ENCODE peak calls at places on chromosome 6, in four cellular contexts. G is skeletal muscle cell, N is fibroblast of pulmonary artery, V is lower leg skin. K is an unnamed sample.

GRCh38 chr6:6858533-6858982 is 249.2 kb upstream of the RREB1 start:
- DNase-seq in V (no peak), G (no peak), N (no peak), K (no peak)

GRCh38 chr6:44297063-44298038 is 15.8 kb downstream of the AARS2 start:
- DNase-seq in G (no peak), N (peak; percentile 19), V (peak; percentile 82), K (no peak)

GRCh38 chr6:45707188-45707587 is 308.5 kb downstream of the CLIC5 start:
- DNase-seq in G (no peak), V (no peak), N (no peak), K (no peak)

GRCh38 chr6:26215200-26216014 is 128.2 kb downstream of the HFE start:
- DNase-seq in N (peak; percentile 27), G (no peak), V (no peak), K (no peak)

GRCh38 chr6:56024931-56025330 is 149.5 kb upstream of the BMP5 start:
- DNase-seq in N (no peak), V (no peak), G (no peak), K (no peak)

GRCh38 chr6:156718647-156719394 is 58.4 kb upstream of the ARID1B start:
- DNase-seq in V (peak; percentile 93), G (no peak), N (peak; percentile 27), K (no peak)

GRCh38 chr6:113854531-113855499 is 2.3 kb upstream of the MARCKS start:
- DNase-seq in V (peak; percentile 93), N (peak; percentile 79), G (no peak), K (no peak)

GRCh38 chr6:118895241-118895561 is 1.2 kb downstream of the ASF1A start:
- DNase-seq in G (no peak), N (no peak), V (no peak), K (no peak)

GRCh38 chr6:80488190-80488589 is 381.7 kb downstream of the BCKDHB start:
- DNase-seq in V (no peak), N (no peak), G (no peak), K (no peak)

GRCh38 chr6:86856937-86857563 is 80.3 kb upstream of the HTR1E start:
- DNase-seq in V (no peak), G (no peak), N (peak; percentile 40), K (peak; percentile 1)

GRCh38 chr6:133115960-133116359 is 125.2 kb upstream of the EYA4 start:
- DNase-seq in G (no peak), N (no peak), V (no peak), K (no peak)

GRCh38 chr6:105483492-105483891 is 80.6 kb upstream of the PREP start:
- DNase-seq in V (no peak), G (peak; percentile 47), N (peak; percentile 33), K (no peak)

GRCh38 chr6:92977018-92977417 is 442.3 kb downstream of the EPHA7 start:
- DNase-seq in G (no peak), N (no peak), V (no peak), K (no peak)

GRCh38 chr6:159252955-159253508 is 83.8 kb downstream of the FNDC1 start:
- DNase-seq in G (peak; percentile 7), V (no peak), N (peak; percentile 64), K (peak; percentile 68)

GRCh38 chr6:165446331-165446730 is 136.9 kb upstream of the C6orf118 start:
- DNase-seq in N (no peak), G (no peak), V (no peak), K (no peak)

GRCh38 chr6:73521351-73522254 is 771 bp upstream of the EEF1A1 start:
- DNase-seq in V (peak; percentile 97), N (peak; percentile 83), G (peak; percentile 67), K (no peak)

GRCh38 chr6:161038229-161039003 is 46.8 kb downstream of the MAP3K4 start:
- DNase-seq in G (peak; percentile 94), N (peak; percentile 78), V (no peak), K (peak; percentile 74)

GRCh38 chr6:157727629-157728182 is 95.3 kb upstream of the SNX9 start:
- DNase-seq in N (no peak), G (no peak), V (peak; percentile 18), K (no peak)

GRCh38 chr6:107491791-107492674 is 2.1 kb downstream of the SOBP start:
- DNase-seq in V (no peak), N (peak; percentile 76), G (peak; percentile 63), K (no peak)

GRCh38 chr6:41538556-41539182 is 7.5 kb upstream of the FOXP4 start:
- DNase-seq in N (peak; percentile 13), V (no peak), G (no peak), K (no peak)

GRCh38 chr6:92496527-92496926 is 922.8 kb downstream of the EPHA7 start:
- DNase-seq in N (no peak), V (no peak), G (no peak), K (no peak)

GRCh38 chr6:157761331-157761921 is 61.6 kb upstream of the SNX9 start:
- DNase-seq in V (no peak), N (peak; percentile 74), G (no peak), K (peak; percentile 58)

GRCh38 chr6:74250161-74250560 is 554.2 kb downstream of the CD109 start:
- DNase-seq in G (no peak), V (no peak), N (peak; percentile 3), K (no peak)

GRCh38 chr6:30884521-30885480 is 482 bp downstream of the DDR1 start:
- DNase-seq in G (no peak), N (peak; percentile 49), V (peak; percentile 90), K (no peak)

GRCh38 chr6:4727671-4728435 is 48.4 kb upstream of the CDYL start:
- DNase-seq in N (no peak), G (no peak), V (no peak), K (no peak)

GRCh38 chr6:13261464-13261994 is 66.8 kb downstream of the TBC1D7 start:
- DNase-seq in G (no peak), V (peak; percentile 43), N (no peak), K (no peak)

GRCh38 chr6:148874698-148875293 is 128.0 kb downstream of the UST start:
- DNase-seq in G (no peak), V (no peak), N (peak; percentile 50), K (no peak)

GRCh38 chr6:32971581-32972352 is 3.4 kb downstream of the BRD2 start:
- DNase-seq in N (peak; percentile 100), G (peak; percentile 100), V (peak; percentile 100), K (peak; percentile 100)

GRCh38 chr6:149897855-149898744 is at the start of gene RAET1E:
- DNase-seq in V (peak; percentile 84), N (no peak), G (no peak), K (no peak)
- H3K4me3 ChIP-seq in V (no peak within 1 kb of the TSS), N (peak within 1 kb of the TSS; percentile 34), G (peak within 1 kb of the TSS; percentile 2), K (peak within 1 kb of the TSS; percentile 26)

GRCh38 chr6:85483041-85483700 is 33.3 kb downstream of the NT5E start:
- DNase-seq in G (no peak), N (peak; percentile 85), V (peak; percentile 97), K (no peak)
- H3K4me3 ChIP-seq in G (no peak overlapping the region), N (no peak overlapping the region), V (no peak overlapping the region), K (no peak overlapping the region)

GRCh38 chr6:111793711-111794111 is 79.5 kb downstream of the FYN start:
- DNase-seq in V (no peak), N (no peak), G (no peak), K (no peak)

GRCh38 chr6:111796310-111796918 is 76.8 kb downstream of the FYN start:
- DNase-seq in V (no peak), G (no peak), N (no peak), K (no peak)

GRCh38 chr6:111794716-111795452 is 78.4 kb downstream of the FYN start:
- DNase-seq in G (no peak), V (no peak), N (no peak), K (no peak)

GRCh38 chr6:111794300-111794699 is 79.0 kb downstream of the FYN start:
- DNase-seq in G (no peak), N (no peak), V (no peak), K (no peak)

DNA sequence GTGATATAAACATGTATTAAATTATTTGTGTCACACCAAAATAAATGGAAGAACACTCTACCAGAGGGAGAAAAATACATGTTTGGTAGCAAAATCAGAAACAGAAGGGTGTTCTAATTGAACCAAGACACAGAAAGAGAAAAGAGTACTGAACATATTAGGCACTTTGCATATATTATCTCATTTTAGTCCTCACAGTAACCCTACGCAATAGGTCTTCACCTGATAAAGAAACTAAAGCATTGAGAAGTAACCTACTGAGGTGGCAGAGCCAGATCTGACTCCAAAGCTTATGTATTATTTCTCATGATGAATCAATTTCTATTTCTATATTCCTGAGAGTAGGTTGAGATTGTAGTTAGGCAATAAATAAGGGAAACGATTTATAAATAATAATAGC is 77.7 kb downstream of the FYN start:
- DNase-seq in V (no peak), G (no peak), N (no peak), K (no peak)
- H3K4me3 ChIP-seq in V (no peak overlapping the region), G (no peak overlapping the region), N (no peak overlapping the region), K (no peak overlapping the region)

GRCh38 chr6:39048481-39049399 is at the start of gene GLP1R:
- DNase-seq in N (no peak), V (peak; percentile 84), G (no peak), K (no peak)
- H3K4me3 ChIP-seq in N (no peak within 1 kb of the TSS), V (no peak within 1 kb of the TSS), G (no peak within 1 kb of the TSS), K (no peak within 1 kb of the TSS)

DNA sequence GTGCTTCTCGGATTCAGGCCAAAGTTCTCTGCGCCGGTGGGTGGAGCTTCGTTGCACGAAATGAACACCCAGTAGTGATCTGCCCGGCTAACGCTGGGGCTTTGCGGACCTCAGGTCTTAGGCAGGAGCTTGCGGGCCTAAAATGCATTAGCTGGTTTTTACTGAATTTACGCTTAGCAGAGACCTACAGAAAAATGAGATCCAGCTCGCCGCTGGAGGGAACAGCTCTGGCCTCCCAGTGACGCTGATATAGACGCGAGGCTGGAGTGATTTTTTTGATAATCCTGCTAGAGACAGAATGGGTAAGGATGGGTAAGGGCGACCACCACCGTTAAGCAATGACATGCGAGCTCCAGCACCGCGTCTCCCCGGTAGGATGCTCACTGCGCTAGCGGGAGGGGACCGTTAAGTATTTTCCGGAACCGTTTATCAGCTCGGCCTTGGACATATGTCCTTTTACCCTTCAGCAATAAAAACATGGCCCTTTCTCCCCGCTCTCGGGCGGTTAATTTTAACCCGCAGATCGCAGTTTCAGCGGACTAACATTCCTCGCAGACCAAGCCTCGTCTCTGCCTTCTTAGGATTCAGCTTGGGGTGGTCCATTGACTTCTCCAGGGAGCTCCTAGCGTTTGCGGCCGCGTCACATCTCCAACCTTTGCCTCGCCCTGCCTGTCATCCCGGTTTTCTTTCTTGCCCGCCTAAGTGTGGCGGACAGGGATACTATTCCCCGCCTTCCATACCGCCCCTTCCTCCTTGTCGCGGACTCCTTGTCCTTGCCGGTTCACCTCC is 109.3 kb downstream of the GPX5 start:
- DNase-seq in G (no peak), N (peak; percentile 28), V (no peak), K (no peak)
- H3K4me3 ChIP-seq in G (peak overlapping the region; percentile 48), N (peak overlapping the region; percentile 47), V (no peak overlapping the region), K (peak overlapping the region; percentile 41)

DNA sequence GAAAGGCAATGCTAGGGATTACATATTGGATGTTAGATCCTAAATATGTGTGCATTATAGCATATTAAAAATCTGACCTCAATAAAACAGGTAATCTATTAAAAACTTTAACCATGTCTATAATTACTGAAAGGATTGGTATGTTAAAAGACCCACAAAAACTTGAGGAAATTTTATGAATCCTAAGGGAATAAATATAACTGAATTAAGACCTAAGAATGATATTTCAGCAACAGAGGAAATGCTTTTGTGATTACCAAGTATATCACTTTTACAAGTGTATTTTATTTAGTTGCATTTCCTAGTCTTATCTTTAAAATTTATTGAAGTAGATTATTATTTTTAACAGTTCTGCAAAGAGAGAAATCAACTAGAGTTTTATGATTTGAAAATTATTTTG is 571.5 kb downstream of the HDGFL1 start:
- DNase-seq in G (no peak), V (no peak), N (no peak), K (no peak)
- H3K4me3 ChIP-seq in G (no peak overlapping the region), V (no peak overlapping the region), N (no peak overlapping the region), K (no peak overlapping the region)